ENCODE peak calls at places on chromosomes 13 and 19, in six cellular contexts. Z is testis, S is gastrocnemius medialis, O is stomach, J is IMR-90, P is uterus. V is an unnamed sample.

GRCh38 chr13:73477441-73477840 is 418.6 kb downstream of the KLF5 start:
- DNase-seq in Z (no peak), S (no peak), O (no peak), J (no peak), P (no peak), V (no peak)

GRCh38 chr19:17854061-17854460 is 5.6 kb upstream of the RPL18A start:
- DNase-seq in Z (no peak), S (no peak), O (no peak), J (no peak), P (no peak), V (no peak)

GRCh38 chr19:3516675-3517207 is 10.6 kb downstream of the FZR1 start:
- DNase-seq in Z (no peak), S (peak; percentile 71), O (peak; percentile 68), J (no peak), P (no peak), V (no peak)

GRCh38 chr13:42119875-42120274 is 71.4 kb downstream of the DGKH start:
- DNase-seq in Z (no peak), S (no peak), O (no peak), J (no peak), P (no peak), V (no peak)

GRCh38 chr13:112903071-112903577 is 65.9 kb upstream of the MCF2L start:
- DNase-seq in Z (no peak), S (no peak), O (no peak), J (no peak), P (no peak), V (no peak)

GRCh38 chr13:100495455-100495854 is 93.1 kb downstream of the GGACT start:
- DNase-seq in Z (no peak), S (no peak), O (no peak), J (no peak), P (no peak), V (no peak)

GRCh38 chr13:26971990-26972888 is 199.4 kb downstream of the USP12 start:
- DNase-seq in Z (peak; percentile 33), S (no peak), O (peak; percentile 69), J (peak; percentile 20), P (no peak), V (peak; percentile 44)

GRCh38 chr13:110883539-110883938 is 31.3 kb downstream of the ANKRD10 start:
- DNase-seq in Z (no peak), S (no peak), O (no peak), J (no peak), P (no peak), V (no peak)

GRCh38 chr13:41122838-41123237 is 9.8 kb downstream of the KBTBD6 start:
- DNase-seq in Z (no peak), S (no peak), O (no peak), J (no peak), P (no peak), V (no peak)

GRCh38 chr13:48093588-48093987 is 1.3 kb downstream of the MED4 start:
- DNase-seq in Z (no peak), S (no peak), O (no peak), J (no peak), P (no peak), V (no peak)

GRCh38 chr19:47609885-47610545 is 1.1 kb downstream of the BICRA start:
- DNase-seq in Z (peak; percentile 58), S (peak; percentile 55), O (peak; percentile 59), J (peak; percentile 26), P (peak; percentile 33), V (peak; percentile 75)

GRCh38 chr19:47539747-47540311 is 25.0 kb upstream of the NAPA start:
- DNase-seq in Z (no peak), S (no peak), O (no peak), J (no peak), P (no peak), V (no peak)

GRCh38 chr13:79837741-79838450 is 356.9 kb downstream of the NDFIP2 start:
- DNase-seq in Z (no peak), S (no peak), O (no peak), J (peak; percentile 75), P (no peak), V (no peak)

GRCh38 chr19:35905178-35905727 is 2.8 kb downstream of the TYROBP start:
- DNase-seq in Z (no peak), S (no peak), O (no peak), J (peak; percentile 50), P (no peak), V (no peak)

GRCh38 chr13:23922005-23922932 is 25.0 kb upstream of the C1QTNF9B start:
- DNase-seq in Z (no peak), S (no peak), O (no peak), J (peak; percentile 31), P (no peak), V (no peak)

GRCh38 chr13:99665716-99666115 is 164.4 kb downstream of the TM9SF2 start:
- DNase-seq in Z (no peak), S (no peak), O (no peak), J (no peak), P (no peak), V (no peak)

GRCh38 chr13:98761126-98761978 is 8.9 kb upstream of the SLC15A1 start:
- DNase-seq in Z (no peak), S (no peak), O (peak; percentile 34), J (peak; percentile 74), P (no peak), V (no peak)

GRCh38 chr13:42364613-42365000 is 92.7 kb downstream of the AKAP11 start:
- DNase-seq in Z (no peak), S (no peak), O (no peak), J (no peak), P (no peak), V (no peak)

GRCh38 chr13:106690779-106691178 is 122.8 kb upstream of the ARGLU1 start:
- DNase-seq in Z (no peak), S (no peak), O (no peak), J (no peak), P (no peak), V (no peak)

GRCh38 chr19:53942001-53942786 is 20.5 kb upstream of the CACNG8 start:
- DNase-seq in Z (peak; percentile 86), S (no peak), O (no peak), J (no peak), P (no peak), V (peak; percentile 52)

GRCh38 chr13:79423801-79424642 is 18.0 kb upstream of the RBM26 start:
- DNase-seq in Z (no peak), S (no peak), O (no peak), J (peak; percentile 63), P (no peak), V (no peak)

GRCh38 chr19:50249636-50250035 is 46.2 kb downstream of the MYH14 start:
- DNase-seq in Z (no peak), S (no peak), O (no peak), J (no peak), P (no peak), V (no peak)

GRCh38 chr19:40663712-40664692 is 26.4 kb downstream of the NUMBL start:
- DNase-seq in Z (no peak), S (peak; percentile 21), O (no peak), J (peak; percentile 50), P (peak; percentile 77), V (peak; percentile 44)

GRCh38 chr19:15587663-15588062 is 27.4 kb upstream of the CYP4F8 start:
- DNase-seq in Z (no peak), S (peak; percentile 29), O (peak; percentile 44), J (no peak), P (no peak), V (no peak)

GRCh38 chr13:57311009-57311586 is 144.1 kb downstream of the PRR20E start:
- DNase-seq in Z (no peak), S (no peak), O (no peak), J (no peak), P (no peak), V (no peak)

GRCh38 chr13:76542176-76542575 is 344.0 kb downstream of the KCTD12 start:
- DNase-seq in Z (no peak), S (no peak), O (no peak), J (no peak), P (no peak), V (no peak)

DNA sequence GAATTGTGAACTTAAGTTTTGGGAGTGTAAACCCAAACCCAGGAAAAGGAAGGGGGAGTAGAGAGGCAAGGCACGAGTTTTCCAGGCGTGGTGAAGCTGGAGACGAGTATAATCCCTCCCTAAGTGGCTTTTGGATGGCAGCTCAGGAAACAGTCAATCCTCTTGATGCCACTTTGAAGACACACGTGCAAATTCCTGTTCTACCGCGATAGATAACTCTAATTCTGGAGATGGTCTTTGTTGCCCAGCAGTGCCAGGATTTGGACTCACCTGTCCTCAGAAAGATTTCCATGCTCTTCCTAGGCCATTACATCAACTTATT is 2.0 kb downstream of the HS6ST3 start:
- DNase-seq in Z (no peak), S (no peak), O (no peak), J (no peak), P (no peak), V (no peak)
- H3K4me3 ChIP-seq in Z (peak overlapping the region; percentile 43), S (peak overlapping the region; percentile 45), O (peak overlapping the region; percentile 63), J (no peak overlapping the region), P (peak overlapping the region; percentile 36), V (peak overlapping the region; percentile 61)

DNA sequence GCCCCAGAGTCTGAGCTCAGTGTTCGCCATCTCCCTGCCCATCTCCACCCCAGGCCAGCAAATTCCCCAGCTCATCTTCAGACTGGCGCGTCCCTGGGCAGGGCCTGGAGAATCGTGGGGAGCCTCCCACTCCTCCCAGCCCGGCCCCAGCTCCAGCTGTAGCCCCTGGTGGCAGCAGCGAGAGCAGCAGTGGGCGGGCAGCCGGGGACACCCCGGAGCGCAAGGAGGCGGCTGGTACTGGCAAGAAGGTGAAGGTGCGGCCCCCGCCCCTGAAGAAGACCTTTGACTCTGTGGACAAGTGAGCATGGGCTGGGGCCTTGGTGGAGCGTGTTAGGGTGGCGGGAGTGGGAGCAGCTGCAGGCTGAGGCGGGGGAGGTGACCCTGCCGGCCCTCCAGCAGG is 8.4 kb upstream of the PRR19 start:
- DNase-seq in Z (no peak), S (no peak), O (no peak), J (no peak), P (no peak), V (no peak)
- TF ChIP-seq CTCF in Z (no peak), S (no peak), O (no peak), J (no peak), P (no peak), V (no peak)

GRCh38 chr13:90615236-90615635 is 732.3 kb upstream of the MIR17HG start:
- DNase-seq in Z (no peak), S (no peak), O (no peak), J (no peak), P (no peak), V (no peak)

GRCh38 chr13:90615767-90616166 is 731.7 kb upstream of the MIR17HG start:
- DNase-seq in Z (no peak), S (no peak), O (no peak), J (no peak), P (no peak), V (no peak)

GRCh38 chr13:90613076-90613795 is 734.3 kb upstream of the MIR17HG start:
- DNase-seq in Z (no peak), S (no peak), O (no peak), J (no peak), P (no peak), V (no peak)

GRCh38 chr13:90622547-90622946 is 724.9 kb upstream of the MIR17HG start:
- DNase-seq in Z (no peak), S (no peak), O (no peak), J (no peak), P (no peak), V (no peak)

GRCh38 chr13:90618133-90618532 is 729.4 kb upstream of the MIR17HG start:
- DNase-seq in Z (no peak), S (no peak), O (no peak), J (no peak), P (no peak), V (no peak)
- H3K36me3 ChIP-seq in Z (no peaks in the 10 kb centered on the region), S (no peaks in the 10 kb centered on the region), O (no peaks in the 10 kb centered on the region), J (no peaks in the 10 kb centered on the region), P (no peaks in the 10 kb centered on the region), V (no peaks in the 10 kb centered on the region)

GRCh38 chr13:44402902-44403719 is 29.5 kb downstream of the SERP2 start:
- DNase-seq in Z (no peak), S (no peak), O (peak; percentile 82), J (no peak), P (no peak), V (no peak)
- H3K4me3 ChIP-seq in Z (no peak overlapping the region), S (no peak overlapping the region), O (peak overlapping the region; percentile 18), J (no peak overlapping the region), P (no peak overlapping the region), V (no peak overlapping the region)

V was measured in BE2C.